ENCODE peak calls at places on chromosomes 6 and 20, in six cellular contexts. One of them, this sample, is unnamed.

GRCh38 chr6:149723771-149724417 is 6.0 kb upstream of the LATS1 start:
- DNase-seq in GM03348: peak; percentile 75
- DNase-seq in mesenteric fat pad: no peak
- DNase-seq in activated CD4-positive, alpha-beta T cell treated with anti-CD3 and anti-CD28 coated beads for 48 hours: peak; percentile 46
- DNase-seq in neuronal stem cell: no peak
- DNase-seq in Ammon's horn: peak; percentile 89
- DNase-seq in this sample: peak; percentile 81

GRCh38 chr6:33412140-33413009 is 1.6 kb downstream of the PHF1 start:
- DNase-seq in GM03348: no peak
- DNase-seq in mesenteric fat pad: no peak
- DNase-seq in activated CD4-positive, alpha-beta T cell treated with anti-CD3 and anti-CD28 coated beads for 48 hours: no peak
- DNase-seq in neuronal stem cell: no peak
- DNase-seq in Ammon's horn: no peak
- DNase-seq in this sample: no peak

GRCh38 chr6:107656883-107657282 is 167.0 kb downstream of the SOBP start:
- DNase-seq in GM03348: no peak
- DNase-seq in mesenteric fat pad: no peak
- DNase-seq in activated CD4-positive, alpha-beta T cell treated with anti-CD3 and anti-CD28 coated beads for 48 hours: no peak
- DNase-seq in neuronal stem cell: no peak
- DNase-seq in Ammon's horn: no peak
- DNase-seq in this sample: no peak

GRCh38 chr6:71294121-71294523 is 5.5 kb downstream of the OGFRL1 start:
- DNase-seq in GM03348: peak; percentile 73
- DNase-seq in mesenteric fat pad: no peak
- DNase-seq in activated CD4-positive, alpha-beta T cell treated with anti-CD3 and anti-CD28 coated beads for 48 hours: no peak
- DNase-seq in neuronal stem cell: no peak
- DNase-seq in Ammon's horn: peak; percentile 57
- DNase-seq in this sample: no peak

GRCh38 chr6:165231581-165232276 is 77.7 kb downstream of the C6orf118 start:
- DNase-seq in GM03348: peak; percentile 62
- DNase-seq in mesenteric fat pad: no peak
- DNase-seq in activated CD4-positive, alpha-beta T cell treated with anti-CD3 and anti-CD28 coated beads for 48 hours: no peak
- DNase-seq in neuronal stem cell: no peak
- DNase-seq in Ammon's horn: peak; percentile 85
- DNase-seq in this sample: peak; percentile 40

GRCh38 chr20:15396026-15396425 is 1058.6 kb upstream of the FLRT3 start:
- DNase-seq in GM03348: no peak
- DNase-seq in mesenteric fat pad: no peak
- DNase-seq in activated CD4-positive, alpha-beta T cell treated with anti-CD3 and anti-CD28 coated beads for 48 hours: no peak
- DNase-seq in neuronal stem cell: no peak
- DNase-seq in Ammon's horn: no peak
- DNase-seq in this sample: no peak

GRCh38 chr6:158561247-158561884 is 1.5 kb downstream of the TMEM181 start:
- DNase-seq in GM03348: no peak
- DNase-seq in mesenteric fat pad: peak; percentile 53
- DNase-seq in activated CD4-positive, alpha-beta T cell treated with anti-CD3 and anti-CD28 coated beads for 48 hours: no peak
- DNase-seq in neuronal stem cell: no peak
- DNase-seq in Ammon's horn: no peak
- DNase-seq in this sample: no peak

GRCh38 chr6:108097882-108098281 is 23.3 kb upstream of the OSTM1 start:
- DNase-seq in GM03348: no peak
- DNase-seq in mesenteric fat pad: no peak
- DNase-seq in activated CD4-positive, alpha-beta T cell treated with anti-CD3 and anti-CD28 coated beads for 48 hours: no peak
- DNase-seq in neuronal stem cell: no peak
- DNase-seq in Ammon's horn: no peak
- DNase-seq in this sample: no peak

GRCh38 chr20:63598479-63599395 is 24.7 kb upstream of the HELZ2 start:
- DNase-seq in GM03348: no peak
- DNase-seq in mesenteric fat pad: no peak
- DNase-seq in activated CD4-positive, alpha-beta T cell treated with anti-CD3 and anti-CD28 coated beads for 48 hours: no peak
- DNase-seq in neuronal stem cell: no peak
- DNase-seq in Ammon's horn: no peak
- DNase-seq in this sample: no peak

GRCh38 chr6:110039996-110040383 is 61.9 kb downstream of the GPR6 start:
- DNase-seq in GM03348: no peak
- DNase-seq in mesenteric fat pad: no peak
- DNase-seq in activated CD4-positive, alpha-beta T cell treated with anti-CD3 and anti-CD28 coated beads for 48 hours: peak; percentile 59
- DNase-seq in neuronal stem cell: no peak
- DNase-seq in Ammon's horn: no peak
- DNase-seq in this sample: no peak

GRCh38 chr20:43936371-43936770 is 21.7 kb downstream of the TOX2 start:
- DNase-seq in GM03348: no peak
- DNase-seq in mesenteric fat pad: no peak
- DNase-seq in activated CD4-positive, alpha-beta T cell treated with anti-CD3 and anti-CD28 coated beads for 48 hours: no peak
- DNase-seq in neuronal stem cell: no peak
- DNase-seq in Ammon's horn: peak; percentile 35
- DNase-seq in this sample: no peak

GRCh38 chr6:84618046-84618752 is 146.2 kb downstream of the TBX18 start:
- DNase-seq in GM03348: peak; percentile 59
- DNase-seq in mesenteric fat pad: no peak
- DNase-seq in activated CD4-positive, alpha-beta T cell treated with anti-CD3 and anti-CD28 coated beads for 48 hours: no peak
- DNase-seq in neuronal stem cell: no peak
- DNase-seq in Ammon's horn: no peak
- DNase-seq in this sample: no peak

GRCh38 chr6:166977626-166978550 is 21.3 kb upstream of the CEP43 start:
- DNase-seq in GM03348: peak; percentile 48
- DNase-seq in mesenteric fat pad: no peak
- DNase-seq in activated CD4-positive, alpha-beta T cell treated with anti-CD3 and anti-CD28 coated beads for 48 hours: no peak
- DNase-seq in neuronal stem cell: no peak
- DNase-seq in Ammon's horn: no peak
- DNase-seq in this sample: no peak

GRCh38 chr6:15569035-15569995 is 93.5 kb downstream of the DTNBP1 start:
- DNase-seq in GM03348: no peak
- DNase-seq in mesenteric fat pad: no peak
- DNase-seq in activated CD4-positive, alpha-beta T cell treated with anti-CD3 and anti-CD28 coated beads for 48 hours: no peak
- DNase-seq in neuronal stem cell: no peak
- DNase-seq in Ammon's horn: no peak
- DNase-seq in this sample: no peak

GRCh38 chr6:44629636-44630035 is 242.1 kb downstream of the CDC5L start:
- DNase-seq in GM03348: no peak
- DNase-seq in mesenteric fat pad: no peak
- DNase-seq in activated CD4-positive, alpha-beta T cell treated with anti-CD3 and anti-CD28 coated beads for 48 hours: no peak
- DNase-seq in neuronal stem cell: no peak
- DNase-seq in Ammon's horn: no peak
- DNase-seq in this sample: no peak

GRCh38 chr6:32154514-32155161 is 697 bp downstream of the PPT2 start:
- DNase-seq in GM03348: peak; percentile 67
- DNase-seq in mesenteric fat pad: no peak
- DNase-seq in activated CD4-positive, alpha-beta T cell treated with anti-CD3 and anti-CD28 coated beads for 48 hours: peak; percentile 70
- DNase-seq in neuronal stem cell: no peak
- DNase-seq in Ammon's horn: peak; percentile 70
- DNase-seq in this sample: peak; percentile 50

GRCh38 chr6:14530385-14530784 is 412.8 kb downstream of the CD83 start:
- DNase-seq in GM03348: no peak
- DNase-seq in mesenteric fat pad: no peak
- DNase-seq in activated CD4-positive, alpha-beta T cell treated with anti-CD3 and anti-CD28 coated beads for 48 hours: no peak
- DNase-seq in neuronal stem cell: no peak
- DNase-seq in Ammon's horn: no peak
- DNase-seq in this sample: no peak

GRCh38 chr6:6742535-6742934 is 154.0 kb downstream of the LY86 start:
- DNase-seq in GM03348: no peak
- DNase-seq in mesenteric fat pad: no peak
- DNase-seq in activated CD4-positive, alpha-beta T cell treated with anti-CD3 and anti-CD28 coated beads for 48 hours: no peak
- DNase-seq in neuronal stem cell: no peak
- DNase-seq in Ammon's horn: no peak
- DNase-seq in this sample: no peak

GRCh38 chr6:80425089-80425823 is 318.8 kb downstream of the BCKDHB start:
- DNase-seq in GM03348: peak; percentile 79
- DNase-seq in mesenteric fat pad: no peak
- DNase-seq in activated CD4-positive, alpha-beta T cell treated with anti-CD3 and anti-CD28 coated beads for 48 hours: no peak
- DNase-seq in neuronal stem cell: no peak
- DNase-seq in Ammon's horn: no peak
- DNase-seq in this sample: peak; percentile 24

GRCh38 chr6:10412165-10412947 is 2.5 kb downstream of the TFAP2A start:
- DNase-seq in GM03348: peak; percentile 74
- DNase-seq in mesenteric fat pad: no peak
- DNase-seq in activated CD4-positive, alpha-beta T cell treated with anti-CD3 and anti-CD28 coated beads for 48 hours: peak; percentile 44
- DNase-seq in neuronal stem cell: no peak
- DNase-seq in Ammon's horn: peak; percentile 38
- DNase-seq in this sample: peak; percentile 87

GRCh38 chr6:111187874-111188273 is 100.6 kb downstream of the SLC16A10 start:
- DNase-seq in GM03348: no peak
- DNase-seq in mesenteric fat pad: no peak
- DNase-seq in activated CD4-positive, alpha-beta T cell treated with anti-CD3 and anti-CD28 coated beads for 48 hours: no peak
- DNase-seq in neuronal stem cell: no peak
- DNase-seq in Ammon's horn: no peak
- DNase-seq in this sample: no peak

GRCh38 chr20:50464026-50464724 is 46.0 kb upstream of the PTPN1 start:
- DNase-seq in GM03348: peak; percentile 81
- DNase-seq in mesenteric fat pad: no peak
- DNase-seq in activated CD4-positive, alpha-beta T cell treated with anti-CD3 and anti-CD28 coated beads for 48 hours: peak; percentile 64
- DNase-seq in neuronal stem cell: peak; percentile 32
- DNase-seq in Ammon's horn: peak; percentile 66
- DNase-seq in this sample: no peak

GRCh38 chr6:157442296-157442695 is 61.3 kb downstream of the ZDHHC14 start:
- DNase-seq in GM03348: no peak
- DNase-seq in mesenteric fat pad: no peak
- DNase-seq in activated CD4-positive, alpha-beta T cell treated with anti-CD3 and anti-CD28 coated beads for 48 hours: no peak
- DNase-seq in neuronal stem cell: no peak
- DNase-seq in Ammon's horn: no peak
- DNase-seq in this sample: no peak

GRCh38 chr6:36777806-36778205 is 61.4 kb downstream of the CPNE5 start:
- DNase-seq in GM03348: no peak
- DNase-seq in mesenteric fat pad: no peak
- DNase-seq in activated CD4-positive, alpha-beta T cell treated with anti-CD3 and anti-CD28 coated beads for 48 hours: no peak
- DNase-seq in neuronal stem cell: no peak
- DNase-seq in Ammon's horn: no peak
- DNase-seq in this sample: no peak

GRCh38 chr20:20184149-20184548 is 131.8 kb downstream of the CFAP61 start:
- DNase-seq in GM03348: no peak
- DNase-seq in mesenteric fat pad: no peak
- DNase-seq in activated CD4-positive, alpha-beta T cell treated with anti-CD3 and anti-CD28 coated beads for 48 hours: peak; percentile 47
- DNase-seq in neuronal stem cell: no peak
- DNase-seq in Ammon's horn: no peak
- DNase-seq in this sample: peak; percentile 40

GRCh38 chr6:152576525-152576924 is 60.6 kb downstream of the SYNE1 start:
- DNase-seq in GM03348: no peak
- DNase-seq in mesenteric fat pad: no peak
- DNase-seq in activated CD4-positive, alpha-beta T cell treated with anti-CD3 and anti-CD28 coated beads for 48 hours: no peak
- DNase-seq in neuronal stem cell: no peak
- DNase-seq in Ammon's horn: no peak
- DNase-seq in this sample: no peak

GRCh38 chr6:45423901-45424627 is 46.3 kb upstream of the SUPT3H start:
- DNase-seq in GM03348: no peak
- DNase-seq in mesenteric fat pad: no peak
- DNase-seq in activated CD4-positive, alpha-beta T cell treated with anti-CD3 and anti-CD28 coated beads for 48 hours: peak; percentile 40
- DNase-seq in neuronal stem cell: peak; percentile 11
- DNase-seq in Ammon's horn: no peak
- DNase-seq in this sample: no peak

GRCh38 chr6:5516036-5516435 is 254.7 kb downstream of the FARS2 start:
- DNase-seq in GM03348: no peak
- DNase-seq in mesenteric fat pad: no peak
- DNase-seq in activated CD4-positive, alpha-beta T cell treated with anti-CD3 and anti-CD28 coated beads for 48 hours: no peak
- DNase-seq in neuronal stem cell: no peak
- DNase-seq in Ammon's horn: no peak
- DNase-seq in this sample: no peak

GRCh38 chr20:63230800-63231268 is 4.9 kb upstream of the BIRC7 start:
- DNase-seq in GM03348: peak; percentile 88
- DNase-seq in mesenteric fat pad: no peak
- DNase-seq in activated CD4-positive, alpha-beta T cell treated with anti-CD3 and anti-CD28 coated beads for 48 hours: no peak
- DNase-seq in neuronal stem cell: peak; percentile 64
- DNase-seq in Ammon's horn: peak; percentile 83
- DNase-seq in this sample: no peak

GRCh38 chr6:134882426-134883038 is 67.4 kb downstream of the ALDH8A1 start:
- DNase-seq in GM03348: peak; percentile 70
- DNase-seq in mesenteric fat pad: no peak
- DNase-seq in activated CD4-positive, alpha-beta T cell treated with anti-CD3 and anti-CD28 coated beads for 48 hours: peak; percentile 49
- DNase-seq in neuronal stem cell: peak; percentile 42
- DNase-seq in Ammon's horn: peak; percentile 81
- DNase-seq in this sample: peak; percentile 53

GRCh38 chr6:72245565-72245964 is 359.2 kb downstream of the RIMS1 start:
- DNase-seq in GM03348: no peak
- DNase-seq in mesenteric fat pad: no peak
- DNase-seq in activated CD4-positive, alpha-beta T cell treated with anti-CD3 and anti-CD28 coated beads for 48 hours: no peak
- DNase-seq in neuronal stem cell: peak; percentile 26
- DNase-seq in Ammon's horn: no peak
- DNase-seq in this sample: peak; percentile 2

GRCh38 chr20:4726710-4727391 is 5.1 kb downstream of the PRND start:
- DNase-seq in GM03348: peak; percentile 49
- DNase-seq in mesenteric fat pad: peak; percentile 9
- DNase-seq in activated CD4-positive, alpha-beta T cell treated with anti-CD3 and anti-CD28 coated beads for 48 hours: peak; percentile 59
- DNase-seq in neuronal stem cell: no peak
- DNase-seq in Ammon's horn: no peak
- DNase-seq in this sample: no peak

This sample was measured in COLO829.